ENCODE peak calls at places on chromosomes 6 and 20, in ten cellular contexts. W is CD4-positive, alpha-beta T cell; C is natural killer cell; Z is stimulated activated memory B cell treated with anti-CD40 and anti-IgM and Interleukin-4, amounts not matched to agents 10 μg/mL and 1 μg/mL and 100 μg/mL, for 72 hours; O is stimulated activated effector memory CD8-positive, alpha-beta T cell treated with anti-CD3 and anti-CD28 coated beads, Interleukin-12 subunit alpha, Interleukin-12 subunit beta, amount 100 ng/mL, for 72 hours; B is activated T-cell treated with anti-CD3 and anti-CD28 coated beads, Interleukin-2, amount 50 U/mL, for 72 hours; A is K562; V is naive thymus-derived CD8-positive, alpha-beta T cell; K is activated CD4-positive, alpha-beta T cell treated with anti-CD3 and anti-CD28 coated beads for 36 hours; I is Right ventricle myocardium superior. N is an unnamed sample.

GRCh38 chr20:49306903-49307336 is 29.1 kb upstream of the ZNFX1 start:
- ATAC-seq in W (no peak), C (no peak), Z (no peak), O (no peak), B (no peak), A (no peak), V (no peak), K (no peak), I (no peak), N (no peak)

GRCh38 chr6:3410385-3411360 is 46.2 kb downstream of the SLC22A23 start:
- ATAC-seq in W (peak; percentile 50), C (peak; percentile 43), Z (peak; percentile 39), O (peak; percentile 53), B (peak; percentile 47), A (peak; percentile 85), V (peak; percentile 87), K (no peak), I (no peak), N (peak; percentile 34)

GRCh38 chr20:16760431-16761304 is 12.5 kb downstream of the OTOR start:
- ATAC-seq in W (no peak), C (no peak), Z (no peak), O (no peak), B (no peak), A (no peak), V (no peak), K (no peak), I (peak; percentile 43), N (no peak)

GRCh38 chr6:70241991-70242420 is 60.9 kb downstream of the COL9A1 start:
- ATAC-seq in W (no peak), C (no peak), Z (no peak), O (no peak), B (no peak), A (peak; percentile 94), V (no peak), K (no peak), I (no peak), N (no peak)

GRCh38 chr6:82182756-82183155 is 64.8 kb downstream of the IBTK start:
- ATAC-seq in W (no peak), C (no peak), Z (no peak), O (peak; percentile 95), B (peak; percentile 56), A (no peak), V (no peak), K (peak; percentile 77), I (no peak), N (peak; percentile 90)

GRCh38 chr6:110671447-110671846 is 143.8 kb downstream of the CDK19 start:
- ATAC-seq in W (no peak), C (no peak), Z (no peak), O (no peak), B (no peak), A (no peak), V (no peak), K (no peak), I (no peak), N (no peak)

GRCh38 chr6:11459002-11459658 is 78.4 kb upstream of the TMEM170B start:
- ATAC-seq in W (no peak), C (no peak), Z (peak; percentile 89), O (peak; percentile 92), B (peak; percentile 63), A (no peak), V (no peak), K (peak; percentile 63), I (no peak), N (peak; percentile 66)

GRCh38 chr6:114194362-114195343 is 148.2 kb downstream of the HS3ST5 start:
- ATAC-seq in W (no peak), C (no peak), Z (no peak), O (no peak), B (no peak), A (no peak), V (no peak), K (no peak), I (peak; percentile 49), N (no peak)

GRCh38 chr6:168229368-168229752 is 90.2 kb downstream of the DACT2 start:
- ATAC-seq in W (no peak), C (no peak), Z (no peak), O (no peak), B (no peak), A (no peak), V (no peak), K (no peak), I (no peak), N (no peak)

GRCh38 chr6:30844118-30844535 is 40.2 kb upstream of the DDR1 start:
- ATAC-seq in W (no peak), C (no peak), Z (no peak), O (no peak), B (no peak), A (no peak), V (no peak), K (no peak), I (peak; percentile 18), N (no peak)